ENCODE peak calls at places on chromosomes 3 and 15, in eight cellular contexts. One of them, this sample, is unnamed. For H3K9me2 and H3K36me3, the result is how much of the 10 kb centered on the place peaks cover.

GRCh38 chr3:152222327-152222726 is 46.4 kb upstream of the MBNL1 start:
- DNase-seq in SK-N-SH: no peak
- DNase-seq in GM23338: no peak
- DNase-seq in MM.1S: no peak
- DNase-seq in OCI-LY7: no peak
- DNase-seq in HCT116: no peak
- DNase-seq in PC-9: no peak
- DNase-seq in Karpas-422: no peak
- DNase-seq in this sample: peak

GRCh38 chr3:28972921-28973320 is 307.9 kb upstream of the RBMS3 start:
- DNase-seq in SK-N-SH: no peak
- DNase-seq in GM23338: no peak
- DNase-seq in MM.1S: no peak
- DNase-seq in OCI-LY7: no peak
- DNase-seq in HCT116: no peak
- DNase-seq in PC-9: no peak
- DNase-seq in Karpas-422: no peak
- DNase-seq in this sample: peak

GRCh38 chr15:26475554-26475953 is 297.3 kb downstream of the GABRB3 start:
- DNase-seq in SK-N-SH: no peak
- DNase-seq in GM23338: peak
- DNase-seq in MM.1S: no peak
- DNase-seq in OCI-LY7: no peak
- DNase-seq in HCT116: no peak
- DNase-seq in PC-9: no peak
- DNase-seq in Karpas-422: no peak
- DNase-seq in this sample: no peak

GRCh38 chr15:66401130-66402021 is 14.7 kb downstream of the MAP2K1 start:
- DNase-seq in SK-N-SH: no peak
- DNase-seq in GM23338: peak
- DNase-seq in MM.1S: no peak
- DNase-seq in OCI-LY7: peak
- DNase-seq in HCT116: no peak
- DNase-seq in PC-9: no peak
- DNase-seq in Karpas-422: peak
- DNase-seq in this sample: peak

GRCh38 chr3:72031581-72031980 is 246.6 kb upstream of the PROK2 start:
- DNase-seq in SK-N-SH: no peak
- DNase-seq in GM23338: no peak
- DNase-seq in MM.1S: no peak
- DNase-seq in OCI-LY7: no peak
- DNase-seq in HCT116: no peak
- DNase-seq in PC-9: no peak
- DNase-seq in Karpas-422: no peak
- DNase-seq in this sample: peak

GRCh38 chr3:126960604-126960995 is 22.3 kb upstream of the PLXNA1 start:
- DNase-seq in SK-N-SH: no peak
- DNase-seq in GM23338: no peak
- DNase-seq in MM.1S: no peak
- DNase-seq in OCI-LY7: no peak
- DNase-seq in HCT116: no peak
- DNase-seq in PC-9: no peak
- DNase-seq in Karpas-422: no peak
- DNase-seq in this sample: no peak

GRCh38 chr3:177498037-177498857 is 301.0 kb upstream of the TBL1XR1 start:
- DNase-seq in SK-N-SH: no peak
- DNase-seq in GM23338: no peak
- DNase-seq in MM.1S: no peak
- DNase-seq in OCI-LY7: no peak
- DNase-seq in HCT116: no peak
- DNase-seq in PC-9: peak
- DNase-seq in Karpas-422: no peak
- DNase-seq in this sample: no peak

GRCh38 chr15:48722764-48723661 is 77.5 kb upstream of the FBN1 start:
- DNase-seq in SK-N-SH: no peak
- DNase-seq in GM23338: no peak
- DNase-seq in MM.1S: no peak
- DNase-seq in OCI-LY7: no peak
- DNase-seq in HCT116: peak
- DNase-seq in PC-9: peak
- DNase-seq in Karpas-422: no peak
- DNase-seq in this sample: peak

DNA sequence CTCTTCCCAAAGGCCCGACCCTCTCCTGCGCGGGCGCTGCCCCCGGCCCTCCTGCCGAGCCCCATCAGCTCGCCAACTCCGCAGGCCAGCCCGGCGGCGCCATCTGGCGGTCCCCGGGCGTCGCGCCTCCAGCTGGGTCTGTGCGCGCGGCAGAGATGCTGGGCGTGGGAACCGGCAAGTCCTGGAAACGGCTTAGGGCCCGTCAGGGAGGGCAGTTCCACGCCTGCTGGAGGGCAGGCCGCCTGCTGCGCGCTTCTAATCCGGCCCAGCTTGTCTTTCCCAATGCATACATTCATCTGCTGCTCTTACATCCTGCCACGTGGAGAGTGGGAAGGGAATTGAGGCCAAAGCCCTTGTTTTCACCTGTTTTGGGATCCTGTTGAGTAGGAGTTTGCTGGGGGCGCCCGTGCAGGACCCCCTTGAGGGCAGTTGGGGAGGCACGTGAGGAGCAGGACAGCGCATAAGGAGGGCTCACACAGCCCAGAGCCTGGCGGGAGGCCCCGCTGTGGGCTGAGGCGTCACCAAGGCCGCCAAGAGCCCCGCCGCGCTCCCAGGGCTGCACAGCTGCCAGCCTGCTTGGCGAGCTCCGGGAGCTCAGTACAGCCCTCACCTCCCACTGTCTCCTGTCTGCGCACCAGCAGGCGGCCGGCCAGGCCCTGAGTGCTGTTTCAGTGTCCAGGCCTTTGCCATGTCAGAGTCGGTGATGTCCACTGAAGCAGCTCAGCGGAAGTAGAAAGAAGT is 165.6 kb downstream of the NSMCE3 start:
- DNase-seq in SK-N-SH: no peak
- DNase-seq in GM23338: peak
- DNase-seq in MM.1S: no peak
- DNase-seq in OCI-LY7: peak
- DNase-seq in HCT116: peak
- DNase-seq in PC-9: no peak
- DNase-seq in Karpas-422: peak
- DNase-seq in this sample: peak
- H3K9me2 ChIP-seq in SK-N-SH: under half
- H3K9me2 ChIP-seq in GM23338: under half
- H3K9me2 ChIP-seq in MM.1S: under half
- H3K9me2 ChIP-seq in OCI-LY7: under half
- H3K9me2 ChIP-seq in HCT116: under half
- H3K9me2 ChIP-seq in PC-9: under half
- H3K9me2 ChIP-seq in Karpas-422: under half
- H3K9me2 ChIP-seq in this sample: under half

GRCh38 chr3:128619146-128619890 is 31.3 kb downstream of the RPN1 start:
- DNase-seq in SK-N-SH: no peak
- DNase-seq in GM23338: no peak
- DNase-seq in MM.1S: no peak
- DNase-seq in OCI-LY7: no peak
- DNase-seq in HCT116: no peak
- DNase-seq in PC-9: no peak
- DNase-seq in Karpas-422: peak
- DNase-seq in this sample: peak
- H3K36me3 ChIP-seq in SK-N-SH: under half
- H3K36me3 ChIP-seq in GM23338: under half
- H3K36me3 ChIP-seq in MM.1S: under half
- H3K36me3 ChIP-seq in OCI-LY7: half or more
- H3K36me3 ChIP-seq in HCT116: under half
- H3K36me3 ChIP-seq in PC-9: under half
- H3K36me3 ChIP-seq in Karpas-422: under half
- H3K36me3 ChIP-seq in this sample: under half

DNA sequence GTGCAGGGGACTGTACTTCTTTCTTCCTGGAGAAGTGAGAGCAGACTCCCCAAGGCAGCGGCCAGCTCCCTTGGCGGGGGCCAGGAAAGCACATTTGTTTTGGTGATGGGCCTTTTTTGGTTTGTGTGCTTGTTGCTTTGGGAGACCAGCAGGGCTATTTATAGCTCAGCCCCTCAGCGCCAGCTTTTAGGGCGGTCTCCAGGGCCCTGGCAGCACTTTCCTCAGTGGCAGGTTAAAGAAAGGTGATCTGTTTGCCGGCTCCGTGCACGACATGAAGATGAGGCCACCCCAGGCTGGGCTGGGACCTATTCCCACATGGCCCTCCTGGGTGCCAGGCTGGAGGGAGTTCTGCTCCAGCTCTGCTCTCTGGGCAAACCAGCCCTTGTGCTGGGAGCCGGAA is 21.8 kb downstream of the SLC6A11 start:
- DNase-seq in SK-N-SH: no peak
- DNase-seq in GM23338: no peak
- DNase-seq in MM.1S: no peak
- DNase-seq in OCI-LY7: no peak
- DNase-seq in HCT116: no peak
- DNase-seq in PC-9: no peak
- DNase-seq in Karpas-422: no peak
- DNase-seq in this sample: no peak
- H3K4me3 ChIP-seq in SK-N-SH: no peak
- H3K4me3 ChIP-seq in GM23338: no peak
- H3K4me3 ChIP-seq in MM.1S: no peak
- H3K4me3 ChIP-seq in OCI-LY7: no peak
- H3K4me3 ChIP-seq in HCT116: no peak
- H3K4me3 ChIP-seq in PC-9: no peak
- H3K4me3 ChIP-seq in Karpas-422: no peak
- H3K4me3 ChIP-seq in this sample: no peak

DNA sequence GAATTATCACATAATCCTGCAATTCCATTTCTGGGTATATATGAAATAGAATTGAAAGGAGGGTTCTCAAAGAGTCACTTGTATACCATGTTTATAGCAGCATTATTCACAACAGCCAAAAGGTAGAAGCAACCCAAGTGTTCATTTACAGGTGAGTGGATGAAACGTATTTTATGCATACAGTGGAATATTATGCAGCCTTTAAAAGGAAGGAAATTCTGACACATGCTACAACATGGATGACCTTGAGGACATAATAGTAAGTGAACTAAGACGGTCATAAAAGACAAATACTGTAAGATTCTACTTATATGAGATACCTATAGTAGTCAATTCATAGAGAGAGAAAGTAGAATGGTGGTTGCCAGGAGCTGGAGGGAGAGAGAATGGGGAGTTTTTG is 110.8 kb upstream of the LIPC start:
- DNase-seq in SK-N-SH: no peak
- DNase-seq in GM23338: no peak
- DNase-seq in MM.1S: no peak
- DNase-seq in OCI-LY7: no peak
- DNase-seq in HCT116: no peak
- DNase-seq in PC-9: no peak
- DNase-seq in Karpas-422: no peak
- DNase-seq in this sample: no peak
- H3K9me2 ChIP-seq in SK-N-SH: under half
- H3K9me2 ChIP-seq in GM23338: under half
- H3K9me2 ChIP-seq in MM.1S: under half
- H3K9me2 ChIP-seq in OCI-LY7: under half
- H3K9me2 ChIP-seq in HCT116: under half
- H3K9me2 ChIP-seq in PC-9: under half
- H3K9me2 ChIP-seq in Karpas-422: under half
- H3K9me2 ChIP-seq in this sample: under half

DNA sequence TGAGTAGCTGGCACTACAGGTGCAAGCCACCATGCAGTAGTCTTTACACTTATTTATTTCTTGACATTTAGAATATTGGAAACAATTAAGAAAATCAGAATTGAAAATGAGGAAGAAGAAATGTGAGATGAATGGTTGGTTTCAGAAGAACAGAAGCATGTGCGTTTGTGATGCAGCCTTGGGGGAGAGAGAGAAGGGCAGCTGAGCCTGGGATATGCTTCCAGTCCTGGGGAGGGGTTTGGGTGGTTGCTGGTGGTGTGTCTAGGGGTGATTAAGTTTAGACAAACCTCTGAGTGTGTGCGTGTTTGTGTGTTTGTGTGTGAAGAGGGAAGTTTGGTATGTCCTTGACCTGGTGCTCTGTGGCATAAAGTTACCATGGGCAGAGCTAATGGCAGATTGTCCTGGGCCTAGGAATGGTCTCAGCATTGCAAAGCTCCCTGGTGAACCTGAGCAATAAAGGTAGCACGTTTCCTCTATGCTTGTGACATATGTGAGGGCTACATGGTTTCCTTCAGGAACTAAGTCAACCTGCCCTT is 35.6 kb downstream of the CTSH start:
- DNase-seq in SK-N-SH: no peak
- DNase-seq in GM23338: no peak
- DNase-seq in MM.1S: no peak
- DNase-seq in OCI-LY7: no peak
- DNase-seq in HCT116: no peak
- DNase-seq in PC-9: no peak
- DNase-seq in Karpas-422: no peak
- DNase-seq in this sample: no peak
- H3K36me3 ChIP-seq in SK-N-SH: half or more
- H3K36me3 ChIP-seq in GM23338: under half
- H3K36me3 ChIP-seq in MM.1S: under half
- H3K36me3 ChIP-seq in OCI-LY7: half or more
- H3K36me3 ChIP-seq in HCT116: under half
- H3K36me3 ChIP-seq in PC-9: under half
- H3K36me3 ChIP-seq in Karpas-422: under half
- H3K36me3 ChIP-seq in this sample: half or more

DNA sequence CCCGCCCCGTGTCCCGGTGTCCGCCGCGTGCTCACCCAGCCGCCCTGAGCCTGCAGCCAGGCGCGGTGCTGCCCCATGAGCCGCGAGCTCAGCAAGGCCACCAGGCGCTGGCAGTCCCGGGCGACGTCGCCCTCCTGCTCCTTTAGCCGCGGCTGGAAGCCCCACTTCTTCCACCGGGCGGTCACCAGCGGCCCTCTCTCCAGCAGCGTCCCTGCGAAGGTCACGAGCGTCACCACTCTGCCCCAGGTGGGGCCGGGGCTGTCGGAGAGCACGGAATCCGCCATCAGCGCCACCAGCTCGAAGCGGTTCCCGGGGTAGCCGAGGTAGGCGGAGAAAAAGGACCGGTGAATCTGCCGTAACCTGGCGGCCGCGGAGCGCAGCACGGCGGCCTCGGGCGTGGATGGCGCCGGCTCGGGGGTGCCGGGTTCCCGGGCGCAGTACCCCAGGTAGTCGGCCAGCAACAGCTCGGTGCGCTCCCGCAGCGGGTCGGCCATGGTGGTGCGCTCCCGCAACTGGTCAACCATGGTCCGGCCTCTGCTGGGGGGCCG is 298 bp downstream of the BCL2L10 start:
- DNase-seq in SK-N-SH: peak
- DNase-seq in GM23338: peak
- DNase-seq in MM.1S: peak
- DNase-seq in OCI-LY7: no peak
- DNase-seq in HCT116: no peak
- DNase-seq in PC-9: no peak
- DNase-seq in Karpas-422: no peak
- DNase-seq in this sample: peak
- H3K4me3 ChIP-seq in SK-N-SH: no peak
- H3K4me3 ChIP-seq in GM23338: peak
- H3K4me3 ChIP-seq in MM.1S: peak
- H3K4me3 ChIP-seq in OCI-LY7: no peak
- H3K4me3 ChIP-seq in HCT116: no peak
- H3K4me3 ChIP-seq in PC-9: no peak
- H3K4me3 ChIP-seq in Karpas-422: no peak
- H3K4me3 ChIP-seq in this sample: peak

This sample was measured in GM23248.